ENCODE peak calls at places on chromosomes 11 and 22, in ten cellular contexts. F, T, V, S, W, Z, O, N, I and Q are unnamed samples.

GRCh38 chr11:58979222-58979621 is 39.9 kb downstream of the GLYATL1 start:
- DNase-seq in O (no peak), Z (no peak), V (no peak), I (no peak), F (no peak), T (no peak), W (no peak), N (no peak), S (no peak), Q (no peak)

GRCh38 chr11:121418625-121419114 is 33.4 kb upstream of the SORL1 start:
- DNase-seq in Z (peak), W (no peak), N (no peak), S (peak), F (no peak), I (no peak), V (peak), T (no peak), O (no peak), Q (no peak)

GRCh38 chr22:50403701-50404101 is 60.6 kb downstream of the PPP6R2 start:
- DNase-seq in F (peak), O (peak), N (no peak), V (peak), Z (peak), T (no peak), S (no peak), W (no peak), I (no peak), Q (no peak)

GRCh38 chr11:13367115-13367514 is 89.5 kb downstream of the BMAL1 start:
- DNase-seq in N (no peak), O (no peak), T (no peak), V (no peak), S (no peak), Z (no peak), F (no peak), W (no peak), I (no peak), Q (no peak)

GRCh38 chr11:57306941-57307598 is 17.7 kb downstream of the TNKS1BP1 start:
- DNase-seq in T (no peak), N (no peak), V (no peak), Z (no peak), W (no peak), I (no peak), O (no peak), F (no peak), S (no peak), Q (no peak)

GRCh38 chr11:9172394-9172793 is 81.0 kb upstream of the SCUBE2 start:
- DNase-seq in F (no peak), I (no peak), Z (no peak), V (no peak), T (no peak), S (no peak), W (no peak), N (no peak), O (no peak), Q (no peak)

GRCh38 chr22:47392054-47392347 is 629.6 kb downstream of the TBC1D22A start:
- DNase-seq in N (no peak), I (no peak), S (no peak), T (no peak), F (no peak), O (no peak), Z (no peak), V (peak), W (no peak), Q (no peak)

GRCh38 chr11:15227011-15227410 is 112.3 kb downstream of the INSC start:
- DNase-seq in W (no peak), V (no peak), O (no peak), S (no peak), F (no peak), I (no peak), T (no peak), Z (no peak), N (no peak), Q (no peak)

GRCh38 chr11:120622189-120622912 is 110.8 kb downstream of the GRIK4 start:
- DNase-seq in S (no peak), N (no peak), W (no peak), Z (no peak), O (no peak), I (no peak), T (peak), F (no peak), V (no peak), Q (no peak)

GRCh38 chr22:39173787-39174497 is 21.5 kb upstream of the CBX7 start:
- DNase-seq in O (peak), V (no peak), I (no peak), T (no peak), W (no peak), S (peak), Z (peak), F (no peak), N (no peak), Q (no peak)

GRCh38 chr22:41181349-41182241 is 23.5 kb upstream of the L3MBTL2 start:
- DNase-seq in V (no peak), O (no peak), N (no peak), Z (peak), S (no peak), W (no peak), T (no peak), F (peak), I (peak), Q (no peak)

GRCh38 chr11:30426781-30427180 is 103.9 kb downstream of the ARL14EP start:
- DNase-seq in V (no peak), W (no peak), I (no peak), Z (no peak), T (no peak), S (no peak), F (no peak), O (no peak), N (no peak), Q (no peak)

GRCh38 chr11:96188625-96189006 is 154.4 kb downstream of the MAML2 start:
- DNase-seq in W (no peak), O (no peak), Z (no peak), F (no peak), I (peak), T (peak), S (peak), V (no peak), N (no peak), Q (no peak)

GRCh38 chr22:44181912-44182590 is 1.3 kb downstream of the PARVG start:
- DNase-seq in S (no peak), N (no peak), O (no peak), Z (no peak), F (peak), W (no peak), T (no peak), I (no peak), V (no peak), Q (no peak)

GRCh38 chr11:34204396-34205279 is 99.2 kb downstream of the NAT10 start:
- DNase-seq in T (no peak), W (no peak), F (no peak), O (no peak), Z (no peak), I (no peak), S (no peak), N (no peak), V (no peak), Q (no peak)

GRCh38 chr11:11959601-11960000 is 48.8 kb downstream of the DKK3 start:
- DNase-seq in Z (no peak), I (no peak), T (no peak), F (no peak), V (no peak), W (no peak), O (no peak), S (no peak), N (no peak), Q (no peak)

GRCh38 chr11:27084407-27084985 is 43.9 kb downstream of the BBOX1 start:
- DNase-seq in T (no peak), N (no peak), S (no peak), F (no peak), Z (no peak), V (no peak), I (no peak), W (no peak), O (no peak), Q (no peak)

GRCh38 chr11:72577271-72577681 is 96.9 kb downstream of the PDE2A start:
- DNase-seq in I (no peak), V (no peak), O (peak), F (no peak), W (peak), T (no peak), S (no peak), Z (peak), N (no peak), Q (no peak)

GRCh38 chr11:133830931-133831907 is 14.1 kb downstream of the SPATA19 start:
- DNase-seq in I (no peak), V (no peak), T (no peak), N (no peak), Z (no peak), W (no peak), S (peak), F (no peak), O (no peak), Q (peak)

GRCh38 chr11:68040957-68041591 is 2.2 kb downstream of the TCIRG1 start:
- DNase-seq in I (no peak), O (peak), F (peak), N (no peak), Z (no peak), T (no peak), S (no peak), V (no peak), W (peak), Q (no peak)

GRCh38 chr22:29110946-29111345 is 38.1 kb downstream of the KREMEN1 start:
- DNase-seq in S (no peak), F (no peak), V (no peak), W (no peak), I (no peak), O (no peak), T (no peak), Z (no peak), N (no peak), Q (no peak)

GRCh38 chr22:44003016-44003775 is 20.9 kb upstream of the PARVB start:
- DNase-seq in Z (no peak), O (no peak), N (no peak), I (no peak), T (no peak), F (no peak), V (no peak), S (no peak), W (no peak), Q (no peak)

GRCh38 chr22:46896568-46897245 is 134.3 kb downstream of the TBC1D22A start:
- DNase-seq in N (no peak), Z (no peak), F (peak), I (no peak), S (no peak), T (no peak), W (no peak), V (no peak), O (no peak), Q (no peak)

GRCh38 chr22:22166941-22167713 is 77.5 kb upstream of the VPREB1 start:
- DNase-seq in T (peak), O (no peak), F (no peak), S (no peak), V (no peak), I (no peak), Z (no peak), N (no peak), W (no peak), Q (no peak)

GRCh38 chr11:114061053-114062049 is 1.8 kb downstream of the ZBTB16 start:
- DNase-seq in T (no peak), Z (no peak), W (no peak), F (no peak), S (no peak), I (no peak), O (peak), N (peak), V (peak), Q (no peak)
- H3K4me3 ChIP-seq in T (peak), Z (peak), W (peak), F (peak), S (peak), I (peak), O (peak), N (peak), V (peak), Q (peak)

DNA sequence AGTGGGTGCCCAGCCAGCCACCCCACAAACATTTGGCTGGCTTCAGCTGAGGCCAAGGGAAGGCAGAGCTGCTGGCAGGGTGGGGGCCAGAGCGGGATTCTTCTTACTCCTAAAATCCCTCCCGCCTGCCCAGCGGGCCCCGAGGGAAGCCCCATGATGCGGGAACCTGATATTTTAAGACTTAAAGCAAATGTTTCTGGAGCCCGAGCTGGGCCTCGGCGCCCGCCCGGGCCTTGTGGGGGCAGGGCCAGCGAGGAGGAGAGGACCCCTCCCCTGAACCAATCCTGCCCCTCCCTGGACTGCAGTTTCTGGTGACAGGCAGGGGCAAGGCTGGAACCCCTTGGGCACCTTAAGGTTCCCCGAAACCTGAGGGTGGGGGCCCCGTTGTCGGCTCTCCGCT is 17.2 kb downstream of the GP1BB start:
- DNase-seq in W (no peak), N (no peak), O (no peak), T (no peak), Z (no peak), I (no peak), F (no peak), S (no peak), V (no peak), Q (no peak)
- H3K27ac ChIP-seq in W (no peak), N (no peak), O (no peak), T (no peak), Z (no peak), I (no peak), F (no peak), S (no peak), V (no peak), Q (no peak)

GRCh38 chr11:70080763-70081162 is 2.6 kb downstream of the ANO1 start:
- DNase-seq in V (no peak), T (no peak), S (no peak), Z (no peak), N (no peak), I (no peak), F (peak), O (no peak), W (no peak), Q (no peak)

GRCh38 chr11:70078095-70078795 is at the start of gene ANO1:
- DNase-seq in F (peak), W (peak), I (no peak), O (peak), V (no peak), N (no peak), S (no peak), Z (no peak), T (no peak), Q (no peak)

GRCh38 chr11:70077411-70078094 is 564 bp upstream of the ANO1 start:
- DNase-seq in T (no peak), I (no peak), V (no peak), S (no peak), W (peak), F (peak), Z (no peak), O (peak), N (no peak), Q (peak)

GRCh38 chr11:70079691-70080090 is 1.6 kb downstream of the ANO1 start:
- DNase-seq in O (peak), I (no peak), W (no peak), V (no peak), Z (no peak), T (no peak), N (no peak), S (no peak), F (peak), Q (no peak)

GRCh38 chr11:70078796-70079616 is 889 bp downstream of the ANO1 start:
- DNase-seq in N (no peak), V (no peak), I (no peak), S (no peak), O (peak), W (no peak), F (peak), Z (no peak), T (no peak), Q (no peak)
- H3K4me3 ChIP-seq in N (no peak), V (peak), I (no peak), S (no peak), O (peak), W (peak), F (no peak), Z (peak), T (no peak), Q (no peak)

DNA sequence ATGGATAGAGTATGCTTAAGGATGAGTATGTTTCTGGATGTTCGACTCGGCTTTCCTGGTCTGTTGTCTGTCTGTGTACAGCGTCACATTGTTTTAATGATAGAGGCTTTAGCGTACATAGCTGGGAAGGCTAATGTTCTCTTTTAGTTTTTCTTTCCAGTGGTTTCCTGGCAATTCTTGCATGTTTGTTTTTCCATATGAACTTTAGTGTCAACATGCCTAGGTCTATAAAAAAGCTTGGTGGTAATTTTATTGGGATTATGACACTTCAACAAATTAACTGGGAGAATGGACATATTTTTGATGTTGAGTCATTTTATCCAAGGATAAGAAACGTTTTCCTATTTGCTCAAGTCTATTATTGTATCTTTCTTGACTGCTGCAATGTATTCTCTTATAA is 17.6 kb downstream of the F2 start:
- DNase-seq in T (no peak), I (no peak), W (no peak), N (no peak), S (no peak), O (no peak), Z (no peak), F (no peak), V (no peak), Q (no peak)
- H3K27ac ChIP-seq in T (no peak), I (no peak), W (no peak), N (no peak), S (no peak), O (peak), Z (no peak), F (no peak), V (no peak), Q (no peak)

GRCh38 chr11:129377739-129378138 is 2.1 kb downstream of the BARX2 start:
- DNase-seq in Z (no peak), F (no peak), O (no peak), N (no peak), T (no peak), I (no peak), V (no peak), S (no peak), W (no peak), Q (no peak)
- H3K4me3 ChIP-seq in Z (no peak), F (peak), O (no peak), N (no peak), T (peak), I (no peak), V (no peak), S (no peak), W (no peak), Q (no peak)

GRCh38 chr11:2136952-2137201 is 2.3 kb downstream of the IGF2 start:
- DNase-seq in I (no peak), Z (no peak), S (no peak), V (no peak), O (no peak), N (no peak), W (no peak), F (no peak), T (no peak), Q (no peak)
- H3K27ac ChIP-seq in I (no peak), Z (no peak), S (no peak), V (no peak), O (no peak), N (no peak), W (no peak), F (no peak), T (no peak), Q (no peak)

GRCh38 chr11:28245131-28245530 is 136.9 kb downstream of the METTL15 start:
- DNase-seq in O (no peak), Z (no peak), V (no peak), I (no peak), F (no peak), N (no peak), T (peak), W (no peak), S (no peak), Q (no peak)

GRCh38 chr11:28241760-28242159 is 133.6 kb downstream of the METTL15 start:
- DNase-seq in N (no peak), T (no peak), Z (no peak), W (no peak), O (no peak), I (no peak), F (no peak), S (no peak), V (no peak), Q (no peak)

GRCh38 chr11:28243596-28243995 is 135.4 kb downstream of the METTL15 start:
- DNase-seq in Z (no peak), W (no peak), S (no peak), N (no peak), I (no peak), O (no peak), F (no peak), V (no peak), T (no peak), Q (no peak)

GRCh38 chr11:28242596-28242995 is 134.4 kb downstream of the METTL15 start:
- DNase-seq in I (peak), F (no peak), N (no peak), W (no peak), S (no peak), O (no peak), T (no peak), Z (no peak), V (no peak), Q (no peak)

DNA sequence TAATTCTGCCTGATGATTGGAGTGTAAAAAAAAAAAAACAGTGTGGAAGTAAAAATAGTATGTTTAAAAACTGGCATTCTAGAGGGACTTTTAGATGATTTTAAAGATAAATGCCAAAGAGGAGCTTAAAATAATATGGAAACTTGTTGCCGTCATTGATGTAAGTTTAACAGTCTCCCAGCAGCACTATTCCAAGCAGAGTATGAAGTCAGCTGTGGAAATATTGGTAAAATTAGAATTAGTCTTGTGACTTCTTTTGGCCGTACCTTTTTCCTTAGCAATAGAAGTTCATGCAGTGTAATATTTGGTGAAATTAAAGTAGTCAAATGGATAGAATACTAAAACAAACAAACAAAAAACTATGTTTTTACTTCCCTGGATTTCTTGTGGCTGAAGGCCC is 134.9 kb downstream of the METTL15 start:
- DNase-seq in W (no peak), Z (no peak), S (no peak), N (no peak), T (no peak), F (no peak), I (no peak), O (no peak), V (no peak), Q (no peak)
- H3K4me3 ChIP-seq in W (no peak), Z (no peak), S (no peak), N (no peak), T (no peak), F (no peak), I (no peak), O (peak), V (no peak), Q (no peak)

DNA sequence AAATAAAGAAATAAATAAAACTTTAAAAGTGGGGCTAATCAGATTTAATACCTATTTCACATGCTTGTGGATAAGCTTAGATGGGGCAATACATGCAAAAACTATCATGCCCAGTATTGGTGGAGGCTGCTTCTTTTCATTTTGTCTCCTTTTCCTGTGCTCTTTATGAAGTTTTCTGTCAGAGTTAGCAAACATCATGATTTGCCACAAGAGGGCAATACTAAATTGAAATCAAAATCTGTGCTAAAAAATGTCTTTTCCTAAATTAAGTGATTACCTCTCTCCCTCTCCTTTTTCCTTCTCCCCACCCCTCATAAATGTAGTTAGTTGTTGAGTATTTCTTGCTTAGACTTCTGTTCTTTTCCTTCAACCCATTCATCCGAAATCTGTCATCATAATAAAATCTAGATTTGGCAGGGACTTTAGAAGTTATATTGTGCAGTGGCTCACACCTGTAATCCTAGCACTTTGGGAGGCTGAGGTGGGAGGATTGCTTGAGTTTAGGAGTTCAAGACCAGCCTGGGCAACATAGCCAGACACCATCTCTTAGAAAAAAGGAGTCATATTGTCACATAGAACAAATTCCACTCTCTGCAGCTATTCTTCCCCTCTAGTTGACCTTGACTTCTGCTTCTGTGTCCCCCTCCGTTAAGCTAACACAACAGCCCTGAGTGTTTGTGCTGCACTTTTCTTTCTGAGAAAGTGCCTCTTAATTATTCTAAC is 4.7 kb upstream of the ARHGAP42 start:
- DNase-seq in T (peak), V (no peak), O (no peak), I (no peak), N (no peak), W (no peak), S (no peak), F (no peak), Z (no peak), Q (no peak)
- H3K27ac ChIP-seq in T (no peak), V (no peak), O (peak), I (no peak), N (no peak), W (no peak), S (no peak), F (no peak), Z (no peak), Q (no peak)

DNA sequence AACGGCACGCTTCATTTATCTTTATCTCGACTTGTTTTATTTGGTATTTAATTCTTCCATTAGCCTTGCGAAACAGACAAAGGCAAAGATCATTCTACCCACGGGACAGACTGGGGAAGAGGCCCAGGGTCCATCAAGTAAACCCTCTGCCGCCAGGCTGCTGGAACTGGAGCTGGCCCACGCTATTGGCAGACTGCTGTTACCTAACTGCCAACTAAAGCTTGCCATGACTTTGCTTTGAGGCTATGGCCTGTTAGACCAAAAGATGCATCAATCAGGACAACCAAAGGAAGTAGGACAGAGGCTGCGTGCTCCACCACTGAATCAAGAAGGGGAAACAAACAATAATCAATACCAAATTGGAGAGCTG is 794 bp upstream of the TMEM218 start:
- DNase-seq in F (no peak), V (no peak), O (no peak), I (no peak), Z (no peak), T (no peak), N (no peak), S (no peak), W (no peak), Q (no peak)
- H3K4me3 ChIP-seq in F (peak), V (peak), O (peak), I (peak), Z (peak), T (peak), N (peak), S (peak), W (peak), Q (peak)